ENCODE peak calls at places on chromosomes 7 and 10, in five cellular contexts. One of them, this sample, is unnamed.

GRCh38 chr7:100476903-100477870 is 1.8 kb downstream of the TSC22D4 start:
- DNase-seq in H1: no peak
- DNase-seq in GM12878: no peak
- DNase-seq in GM12892: no peak
- DNase-seq in SK-N-SH: peak; percentile 61
- DNase-seq in this sample: no peak

GRCh38 chr10:75857896-75858295 is 426.5 kb downstream of the LRMDA start:
- DNase-seq in H1: no peak
- DNase-seq in GM12878: no peak
- DNase-seq in GM12892: no peak
- DNase-seq in SK-N-SH: no peak
- DNase-seq in this sample: no peak

GRCh38 chr10:92789826-92790225 is 58.5 kb upstream of the EXOC6 start:
- DNase-seq in H1: no peak
- DNase-seq in GM12878: no peak
- DNase-seq in GM12892: no peak
- DNase-seq in SK-N-SH: no peak
- DNase-seq in this sample: no peak

GRCh38 chr10:116694253-116694926 is 48.0 kb downstream of the HSPA12A start:
- DNase-seq in H1: no peak
- DNase-seq in GM12878: no peak
- DNase-seq in GM12892: no peak
- DNase-seq in SK-N-SH: no peak
- DNase-seq in this sample: no peak

GRCh38 chr10:71601273-71601672 is 118.3 kb downstream of the C10orf105 start:
- DNase-seq in H1: no peak
- DNase-seq in GM12878: no peak
- DNase-seq in GM12892: no peak
- DNase-seq in SK-N-SH: no peak
- DNase-seq in this sample: no peak

GRCh38 chr10:60977161-60978128 is 33.5 kb upstream of the RHOBTB1 start:
- DNase-seq in H1: no peak
- DNase-seq in GM12878: no peak
- DNase-seq in GM12892: no peak
- DNase-seq in SK-N-SH: no peak
- DNase-seq in this sample: no peak

GRCh38 chr10:66931949-66932343 is 6.1 kb downstream of the LRRTM3 start:
- DNase-seq in H1: no peak
- DNase-seq in GM12878: no peak
- DNase-seq in GM12892: no peak
- DNase-seq in SK-N-SH: no peak
- DNase-seq in this sample: no peak

GRCh38 chr7:87359366-87359765 is 13.9 kb downstream of the CROT start:
- DNase-seq in H1: no peak
- DNase-seq in GM12878: no peak
- DNase-seq in GM12892: no peak
- DNase-seq in SK-N-SH: no peak
- DNase-seq in this sample: no peak

GRCh38 chr10:29186221-29186620 is 102.6 kb upstream of the LYZL1 start:
- DNase-seq in H1: no peak
- DNase-seq in GM12878: no peak
- DNase-seq in GM12892: no peak
- DNase-seq in SK-N-SH: no peak
- DNase-seq in this sample: no peak

GRCh38 chr10:58104419-58104818 is 163.3 kb downstream of the IPMK start:
- DNase-seq in H1: no peak
- DNase-seq in GM12878: no peak
- DNase-seq in GM12892: no peak
- DNase-seq in SK-N-SH: no peak
- DNase-seq in this sample: no peak

GRCh38 chr10:32379950-32380547 is 33.1 kb upstream of the EPC1 start:
- DNase-seq in H1: no peak
- DNase-seq in GM12878: no peak
- DNase-seq in GM12892: no peak
- DNase-seq in SK-N-SH: no peak
- DNase-seq in this sample: no peak

GRCh38 chr10:132470306-132471124 is 67.1 kb upstream of the INPP5A start:
- DNase-seq in H1: no peak
- DNase-seq in GM12878: no peak
- DNase-seq in GM12892: no peak
- DNase-seq in SK-N-SH: no peak
- DNase-seq in this sample: no peak

GRCh38 chr7:101688183-101688831 is 59.2 kb upstream of the MYL10 start:
- DNase-seq in H1: no peak
- DNase-seq in GM12878: no peak
- DNase-seq in GM12892: peak; percentile 92
- DNase-seq in SK-N-SH: peak; percentile 98
- DNase-seq in this sample: peak; percentile 91

GRCh38 chr7:20651960-20652544 is 36.6 kb downstream of the ABCB5 start:
- DNase-seq in H1: no peak
- DNase-seq in GM12878: no peak
- DNase-seq in GM12892: no peak
- DNase-seq in SK-N-SH: peak; percentile 27
- DNase-seq in this sample: no peak

GRCh38 chr10:124007773-124008145 is 85.6 kb downstream of the CHST15 start:
- DNase-seq in H1: no peak
- DNase-seq in GM12878: no peak
- DNase-seq in GM12892: no peak
- DNase-seq in SK-N-SH: no peak
- DNase-seq in this sample: no peak

GRCh38 chr10:42952358-42952757 is 124.5 kb upstream of the RET start:
- DNase-seq in H1: peak; percentile 64
- DNase-seq in GM12878: no peak
- DNase-seq in GM12892: no peak
- DNase-seq in SK-N-SH: no peak
- DNase-seq in this sample: no peak

GRCh38 chr10:42953684-42954674 is 122.9 kb upstream of the RET start:
- DNase-seq in H1: no peak
- DNase-seq in GM12878: no peak
- DNase-seq in GM12892: no peak
- DNase-seq in SK-N-SH: no peak
- DNase-seq in this sample: no peak

GRCh38 chr10:42954776-42955492 is 121.9 kb upstream of the RET start:
- DNase-seq in H1: no peak
- DNase-seq in GM12878: no peak
- DNase-seq in GM12892: no peak
- DNase-seq in SK-N-SH: no peak
- DNase-seq in this sample: no peak

GRCh38 chr10:42951486-42952251 is 125.2 kb upstream of the RET start:
- DNase-seq in H1: no peak
- DNase-seq in GM12878: no peak
- DNase-seq in GM12892: no peak
- DNase-seq in SK-N-SH: no peak
- DNase-seq in this sample: no peak

DNA sequence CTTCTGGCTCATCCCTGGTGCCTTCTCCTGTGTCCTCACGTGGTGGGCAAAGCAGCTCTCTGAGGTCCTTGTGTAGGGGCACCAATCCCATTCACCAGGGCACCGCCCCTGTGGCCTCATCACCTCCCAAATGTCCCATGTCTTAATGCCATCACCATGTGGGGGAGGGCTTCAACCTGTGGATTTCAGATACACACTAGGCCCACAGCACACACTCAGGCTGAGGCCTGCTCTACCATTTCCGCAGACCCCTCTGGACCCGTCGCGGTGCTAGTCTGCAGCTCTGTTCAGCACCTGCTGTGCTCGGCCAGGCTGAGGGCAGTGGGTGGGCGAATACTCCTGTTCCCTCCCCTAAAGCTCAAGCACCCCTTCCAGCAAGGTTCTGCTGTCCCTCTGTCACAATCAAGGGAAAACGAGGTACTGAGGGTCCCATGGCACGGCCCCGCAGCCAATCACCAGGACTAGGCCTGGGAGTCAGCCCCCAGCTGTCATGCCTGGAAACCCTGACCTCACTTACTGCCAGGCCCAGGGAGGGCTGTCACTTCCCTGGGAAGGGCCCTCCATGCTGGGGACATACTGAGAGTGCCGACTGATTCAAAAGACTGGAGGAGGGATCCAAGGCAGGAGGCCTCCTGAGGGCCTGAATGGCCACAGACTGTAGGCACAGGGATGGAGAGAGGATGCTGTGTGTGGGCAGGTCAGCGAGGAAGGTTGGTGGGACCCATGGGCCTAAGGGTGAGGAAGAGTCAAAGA is 123.8 kb upstream of the RET start:
- DNase-seq in H1: no peak
- DNase-seq in GM12878: no peak
- DNase-seq in GM12892: no peak
- DNase-seq in SK-N-SH: no peak
- DNase-seq in this sample: no peak
- TF ChIP-seq TAF1 in H1: no peak
- TF ChIP-seq TAF1 in GM12878: no peak
- TF ChIP-seq TAF1 in GM12892: no peak
- TF ChIP-seq TAF1 in SK-N-SH: no peak
- TF ChIP-seq TAF1 in this sample: no peak

DNA sequence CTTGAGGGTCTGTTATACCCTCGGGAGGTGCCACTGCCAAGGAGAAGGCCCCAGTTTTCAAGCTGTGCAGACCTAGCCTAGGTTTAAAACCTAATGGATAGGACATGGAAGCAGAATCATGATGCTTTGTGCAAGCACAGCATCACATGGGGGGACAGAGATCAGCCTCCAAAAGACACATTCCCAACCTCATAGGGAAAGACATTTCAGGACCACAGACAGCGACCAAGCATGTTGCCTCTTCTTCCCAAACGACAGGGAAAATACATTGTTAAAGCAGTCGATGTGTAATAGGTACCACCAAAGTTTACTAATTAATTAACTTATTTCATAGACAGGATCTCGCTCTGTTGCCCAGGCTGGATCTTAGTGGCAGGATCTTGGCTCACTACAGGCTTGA is 573.9 kb downstream of the TCERG1L start:
- DNase-seq in H1: no peak
- DNase-seq in GM12878: no peak
- DNase-seq in GM12892: no peak
- DNase-seq in SK-N-SH: no peak
- DNase-seq in this sample: no peak
- TF ChIP-seq TAF1 in H1: no peak
- TF ChIP-seq TAF1 in GM12878: no peak
- TF ChIP-seq TAF1 in GM12892: no peak
- TF ChIP-seq TAF1 in SK-N-SH: no peak
- TF ChIP-seq TAF1 in this sample: no peak

DNA sequence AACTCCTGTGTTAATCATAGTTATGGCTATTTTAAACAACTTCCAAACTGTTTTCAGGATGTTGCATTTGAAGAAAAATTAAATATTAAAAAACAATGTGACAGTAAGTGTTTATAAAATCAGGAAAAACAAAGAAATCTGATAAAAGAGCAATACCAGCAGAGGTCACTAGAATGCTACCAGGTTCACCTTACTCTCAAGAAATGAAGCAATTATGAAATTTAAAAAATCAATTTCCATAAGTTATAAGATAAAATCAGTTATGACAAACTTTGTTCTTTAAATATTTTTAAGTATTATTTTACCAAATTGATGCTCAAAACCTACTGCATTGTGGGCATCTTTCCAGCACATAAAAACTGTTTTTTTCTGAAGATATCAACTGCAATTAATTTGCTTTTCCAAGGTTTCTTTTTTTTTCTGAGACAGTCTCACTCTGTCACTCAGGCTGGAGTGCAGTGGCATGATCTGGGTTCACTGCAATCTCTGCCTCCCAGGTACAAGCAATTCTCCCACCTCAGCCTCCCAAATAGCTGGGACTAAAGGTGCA is 50.7 kb upstream of the RHEB start:
- DNase-seq in H1: no peak
- DNase-seq in GM12878: no peak
- DNase-seq in GM12892: no peak
- DNase-seq in SK-N-SH: no peak
- DNase-seq in this sample: no peak
- TF ChIP-seq TAF1 in H1: no peak
- TF ChIP-seq TAF1 in GM12878: no peak
- TF ChIP-seq TAF1 in GM12892: no peak
- TF ChIP-seq TAF1 in SK-N-SH: no peak
- TF ChIP-seq TAF1 in this sample: no peak

GRCh38 chr10:11687779-11688447 is 54.3 kb upstream of the ECHDC3 start:
- DNase-seq in H1: no peak
- DNase-seq in GM12878: no peak
- DNase-seq in GM12892: no peak
- DNase-seq in SK-N-SH: no peak
- DNase-seq in this sample: no peak
- TF ChIP-seq TAF1 in H1: no peak
- TF ChIP-seq TAF1 in GM12878: no peak
- TF ChIP-seq TAF1 in GM12892: no peak
- TF ChIP-seq TAF1 in SK-N-SH: no peak
- TF ChIP-seq TAF1 in this sample: no peak

DNA sequence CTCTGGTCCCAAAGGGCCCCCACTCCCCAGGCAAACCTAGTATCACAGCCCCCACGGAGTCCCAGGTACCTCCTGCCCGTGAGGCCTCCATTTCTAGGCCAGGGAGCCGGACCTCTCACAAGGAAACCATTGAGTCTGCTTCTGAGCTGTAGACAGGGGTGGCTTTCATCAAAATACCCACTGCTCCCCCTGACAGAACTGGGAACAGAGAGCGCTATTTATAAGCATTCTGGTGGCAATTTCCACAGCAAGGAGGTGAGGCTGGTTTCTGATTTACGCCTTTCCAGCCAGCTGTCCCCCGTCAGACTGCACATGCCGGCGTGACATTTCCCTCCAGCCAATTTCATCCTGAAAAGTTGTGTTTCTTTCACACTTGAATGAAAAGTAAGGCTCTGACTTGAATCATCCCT is 407.5 kb upstream of the PRKCQ start:
- DNase-seq in H1: no peak
- DNase-seq in GM12878: no peak
- DNase-seq in GM12892: no peak
- DNase-seq in SK-N-SH: no peak
- DNase-seq in this sample: no peak
- TF ChIP-seq TAF1 in H1: no peak
- TF ChIP-seq TAF1 in GM12878: no peak
- TF ChIP-seq TAF1 in GM12892: no peak
- TF ChIP-seq TAF1 in SK-N-SH: no peak
- TF ChIP-seq TAF1 in this sample: no peak

DNA sequence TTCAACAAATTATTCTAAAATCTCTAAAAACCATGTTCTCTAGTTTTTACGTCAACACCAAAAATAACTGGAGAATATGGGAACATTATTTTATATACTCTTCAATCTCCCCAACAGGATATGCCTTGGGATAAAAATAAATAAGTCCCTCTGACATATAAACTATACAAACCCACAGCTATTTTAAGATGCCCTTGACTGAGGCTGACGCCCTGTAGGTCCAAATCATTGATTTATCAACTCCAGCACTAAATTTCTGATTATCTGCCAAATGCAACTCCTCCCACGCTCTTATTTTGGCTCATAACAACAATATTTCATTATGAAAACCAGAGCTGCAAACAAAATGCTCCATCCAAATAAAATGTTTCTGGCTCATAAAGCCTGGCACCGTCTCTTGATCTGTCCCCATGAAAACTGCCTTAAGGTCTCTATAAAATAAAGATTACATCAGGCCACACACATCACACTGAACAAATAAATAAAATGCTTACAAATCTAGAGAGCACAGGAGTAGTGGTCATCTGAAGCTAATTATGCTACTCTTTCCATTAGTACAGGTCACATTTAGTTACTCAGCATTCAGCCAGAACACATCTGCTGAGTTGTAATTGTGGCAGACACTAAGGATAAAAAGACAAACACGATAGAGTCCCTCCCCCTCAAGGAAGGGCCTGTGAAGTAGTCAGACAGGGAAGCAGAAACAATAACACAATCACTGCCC is 28.8 kb downstream of the CACUL1 start:
- DNase-seq in H1: no peak
- DNase-seq in GM12878: no peak
- DNase-seq in GM12892: no peak
- DNase-seq in SK-N-SH: peak; percentile 68
- DNase-seq in this sample: no peak
- TF ChIP-seq TAF1 in H1: no peak
- TF ChIP-seq TAF1 in GM12878: no peak
- TF ChIP-seq TAF1 in GM12892: no peak
- TF ChIP-seq TAF1 in SK-N-SH: no peak
- TF ChIP-seq TAF1 in this sample: no peak

This sample was measured in GM12891.